ENCODE peak calls at places on chromosomes 3 and 15, in five cellular contexts. N is heart left ventricle, Z is lung, O is ovary, E is psoas muscle. S is an unnamed sample. For H3K4me1, the result is how much of the 10 kb centered on the place peaks cover.

GRCh38 chr3:2352134-2352762 is 253.6 kb downstream of the CNTN4 start:
- DNase-seq in E (no peak), Z (no peak), O (no peak), N (no peak), S (no peak)

GRCh38 chr15:81492303-81492702 is 118.3 kb upstream of the TMC3 start:
- DNase-seq in Z (no peak), E (no peak), N (no peak), O (no peak), S (peak)

GRCh38 chr3:160885791-160886286 is 129.8 kb downstream of the PPM1L start:
- DNase-seq in Z (peak), E (peak), O (peak), N (peak), S (peak)

GRCh38 chr3:105362021-105362665 is 4.6 kb upstream of the ALCAM start:
- DNase-seq in N (no peak), Z (no peak), E (no peak), O (no peak), S (no peak)

GRCh38 chr15:36156855-36157521 is 422.4 kb upstream of the CDIN1 start:
- DNase-seq in E (peak), O (no peak), N (peak), Z (no peak), S (peak)

GRCh38 chr15:93036922-93037321 is 52.1 kb downstream of the RGMA start:
- DNase-seq in Z (no peak), O (no peak), N (peak), E (no peak), S (no peak)

GRCh38 chr15:69576948-69577351 is 124.3 kb downstream of the RPLP1 start:
- DNase-seq in O (no peak), E (no peak), N (no peak), Z (no peak), S (no peak)

GRCh38 chr3:188165596-188165995 is 11.6 kb downstream of the LPP start:
- DNase-seq in O (no peak), E (no peak), N (no peak), Z (no peak), S (no peak)

GRCh38 chr3:127691494-127691893 is 18.7 kb downstream of the ABTB1 start:
- DNase-seq in E (peak), O (no peak), Z (no peak), N (peak), S (no peak)

GRCh38 chr15:58551764-58552504 is 120.1 kb downstream of the LIPC start:
- DNase-seq in E (no peak), Z (no peak), O (peak), N (no peak), S (no peak)

GRCh38 chr15:73688455-73688854 is 4.3 kb downstream of the CD276 start:
- DNase-seq in Z (no peak), O (no peak), N (no peak), E (peak), S (no peak)

GRCh38 chr15:58285921-58286278 is 145.9 kb upstream of the LIPC start:
- DNase-seq in Z (no peak), E (no peak), O (no peak), N (no peak), S (no peak)

GRCh38 chr3:162034368-162034767 is 537.8 kb downstream of the OTOL1 start:
- DNase-seq in O (no peak), Z (no peak), E (no peak), N (no peak), S (no peak)

GRCh38 chr15:82575335-82575734 is 35.1 kb upstream of the RPS17 start:
- DNase-seq in Z (no peak), O (no peak), E (no peak), N (no peak), S (no peak)

GRCh38 chr3:107543666-107544065 is 20.9 kb downstream of the BBX start:
- DNase-seq in N (no peak), Z (no peak), O (no peak), E (no peak), S (no peak)

GRCh38 chr3:100517276-100517675 is 24.9 kb downstream of the TMEM45A start:
- DNase-seq in O (no peak), E (no peak), N (no peak), Z (no peak), S (no peak)
- TF ChIP-seq CTCF in O (no peak), E (no peak), N (no peak), Z (no peak), S (no peak)

GRCh38 chr3:87167634-87168456 is 59.3 kb upstream of the CHMP2B start:
- DNase-seq in O (no peak), N (no peak), Z (no peak), E (no peak), S (no peak)
- H3K4me3 ChIP-seq in O (peak), N (no peak), Z (no peak), E (peak), S (peak)

GRCh38 chr3:47863391-47864128 is 60.6 kb downstream of the DHX30 start:
- DNase-seq in O (no peak), Z (no peak), N (no peak), E (peak), S (no peak)
- H3K4me1 ChIP-seq in O (under half), Z (under half), N (under half), E (under half), S (under half)

GRCh38 chr3:194688207-194688711 is 2.6 kb downstream of the FAM43A start:
- DNase-seq in O (peak), Z (no peak), N (peak), E (peak), S (peak)

GRCh38 chr3:194688946-194689345 is 3.3 kb downstream of the FAM43A start:
- DNase-seq in E (no peak), N (no peak), O (no peak), Z (no peak), S (no peak)

GRCh38 chr3:194686816-194687637 is 1.3 kb downstream of the FAM43A start:
- DNase-seq in E (peak), N (peak), O (peak), Z (peak), S (peak)

GRCh38 chr3:194686414-194686815 is 732 bp downstream of the FAM43A start:
- DNase-seq in E (no peak), N (no peak), Z (no peak), O (no peak), S (no peak)

GRCh38 chr3:194687638-194688206 is 2.0 kb downstream of the FAM43A start:
- DNase-seq in O (peak), Z (peak), N (peak), E (peak), S (peak)
- TF ChIP-seq CTCF in O (no peak), Z (no peak), N (peak), E (peak), S (peak)

S was measured in left ventricle myocardium inferior.